ENCODE peak calls at places on chromosomes 2 and 18, in eight cellular contexts. Q is left lung, F is dorsolateral prefrontal cortex, K is RWPE2, V is tibial nerve, W is upper lobe of right lung, M is Caco-2, P is cardiac fibroblast. S is an unnamed sample.

GRCh38 chr18:51857989-51858388 is 482.0 kb upstream of the DCC start:
- DNase-seq in Q (no peak), F (peak; percentile 36), K (no peak), V (no peak), W (no peak), M (no peak), P (no peak), S (no peak)

GRCh38 chr2:129806985-129807384 is 172.5 kb upstream of the RAB6C start:
- DNase-seq in Q (peak; percentile 61), F (no peak), K (no peak), V (no peak), W (no peak), M (no peak), P (no peak), S (no peak)

GRCh38 chr2:235883675-235884074 is 284.5 kb downstream of the GBX2 start:
- DNase-seq in Q (no peak), F (no peak), K (no peak), V (no peak), W (no peak), M (no peak), P (no peak), S (no peak)

GRCh38 chr2:200350796-200351195 is 44.3 kb downstream of the SPATS2L start:
- DNase-seq in Q (no peak), F (no peak), K (no peak), V (no peak), W (no peak), M (no peak), P (peak; percentile 81), S (no peak)

GRCh38 chr2:219362524-219363164 is 25.1 kb downstream of the DNPEP start:
- DNase-seq in Q (no peak), F (peak; percentile 69), K (no peak), V (no peak), W (no peak), M (no peak), P (peak; percentile 95), S (no peak)

GRCh38 chr2:185689906-185690539 is 48.6 kb upstream of the FSIP2 start:
- DNase-seq in Q (no peak), F (no peak), K (no peak), V (no peak), W (no peak), M (no peak), P (no peak), S (no peak)

GRCh38 chr2:88074854-88075292 is 7.2 kb downstream of the SMYD1 start:
- DNase-seq in Q (no peak), F (no peak), K (no peak), V (no peak), W (no peak), M (no peak), P (peak; percentile 66), S (no peak)

GRCh38 chr2:27025861-27026851 is 6.6 kb upstream of the TMEM214 start:
- DNase-seq in Q (no peak), F (no peak), K (no peak), V (no peak), W (no peak), M (peak; percentile 3), P (no peak), S (no peak)

GRCh38 chr2:197894751-197895274 is 90.4 kb downstream of the PLCL1 start:
- DNase-seq in Q (no peak), F (no peak), K (no peak), V (no peak), W (no peak), M (no peak), P (no peak), S (no peak)

GRCh38 chr2:10820562-10820961 is 8.0 kb upstream of the PDIA6 start:
- DNase-seq in Q (no peak), F (no peak), K (no peak), V (no peak), W (no peak), M (no peak), P (no peak), S (no peak)

GRCh38 chr2:120227111-120227991 is 4.2 kb upstream of the TMEM185B start:
- DNase-seq in Q (no peak), F (no peak), K (no peak), V (no peak), W (peak; percentile 45), M (peak; percentile 23), P (no peak), S (no peak)

GRCh38 chr2:65128297-65129190 is 1.4 kb downstream of the RAB1A start:
- DNase-seq in Q (no peak), F (no peak), K (no peak), V (no peak), W (no peak), M (no peak), P (peak; percentile 62), S (no peak)

GRCh38 chr2:127174977-127175376 is 45.1 kb downstream of the CYP27C1 start:
- DNase-seq in Q (no peak), F (no peak), K (no peak), V (peak; percentile 43), W (no peak), M (no peak), P (peak; percentile 37), S (no peak)

GRCh38 chr2:170377469-170378207 is 199.7 kb downstream of the MYO3B start:
- DNase-seq in Q (no peak), F (no peak), K (no peak), V (no peak), W (no peak), M (no peak), P (peak; percentile 7), S (no peak)

DNA sequence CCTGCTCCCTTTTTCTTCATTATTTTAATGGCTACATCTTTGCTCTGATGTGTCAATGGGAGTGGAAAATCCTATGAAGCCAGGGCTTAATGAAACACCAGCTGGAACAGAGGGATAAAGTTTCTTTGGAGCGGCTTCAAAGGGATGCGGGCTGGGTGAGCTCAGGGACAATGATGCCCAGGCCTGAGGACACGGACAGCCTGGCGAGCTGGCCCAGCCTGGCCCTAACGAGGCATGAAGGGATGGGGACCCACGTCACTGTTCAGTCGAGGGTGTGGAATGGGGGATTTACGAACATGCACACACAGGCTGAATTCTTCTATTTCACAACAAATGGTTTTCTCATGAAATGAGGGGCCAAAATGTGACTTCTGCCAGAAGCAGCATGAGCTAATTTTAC is 893.5 kb upstream of the CELF4 start:
- DNase-seq in Q (peak; percentile 25), F (no peak), K (no peak), V (no peak), W (no peak), M (no peak), P (no peak), S (no peak)
- H3K4me3 ChIP-seq in Q (no peak overlapping the region), F (no peak overlapping the region), K (no peak overlapping the region), V (no peak overlapping the region), W (no peak overlapping the region), M (no peak overlapping the region), P (no peak overlapping the region), S (no peak overlapping the region)

GRCh38 chr2:70104231-70105111 is 17.2 kb downstream of the PCBP1 start:
- DNase-seq in Q (no peak), F (no peak), K (no peak), V (no peak), W (no peak), M (peak; percentile 66), P (peak; percentile 70), S (no peak)
- H3K4me3 ChIP-seq in Q (no peak overlapping the region), F (no peak overlapping the region), K (no peak overlapping the region), V (peak overlapping the region; percentile 10), W (peak overlapping the region; percentile 2), M (no peak overlapping the region), P (no peak overlapping the region), S (no peak overlapping the region)

GRCh38 chr2:108377815-108378630 is at the start of gene SULT1C4:
- DNase-seq in Q (peak; percentile 76), F (peak; percentile 40), K (no peak), V (no peak), W (no peak), M (peak; percentile 42), P (no peak), S (no peak)
- H3K4me3 ChIP-seq in Q (peak within 1 kb of the TSS; percentile 34), F (peak within 1 kb of the TSS; percentile 34), K (no peak within 1 kb of the TSS), V (peak within 1 kb of the TSS; percentile 25), W (peak within 1 kb of the TSS; percentile 46), M (peak within 1 kb of the TSS; percentile 25), P (no peak within 1 kb of the TSS), S (no peak within 1 kb of the TSS)

DNA sequence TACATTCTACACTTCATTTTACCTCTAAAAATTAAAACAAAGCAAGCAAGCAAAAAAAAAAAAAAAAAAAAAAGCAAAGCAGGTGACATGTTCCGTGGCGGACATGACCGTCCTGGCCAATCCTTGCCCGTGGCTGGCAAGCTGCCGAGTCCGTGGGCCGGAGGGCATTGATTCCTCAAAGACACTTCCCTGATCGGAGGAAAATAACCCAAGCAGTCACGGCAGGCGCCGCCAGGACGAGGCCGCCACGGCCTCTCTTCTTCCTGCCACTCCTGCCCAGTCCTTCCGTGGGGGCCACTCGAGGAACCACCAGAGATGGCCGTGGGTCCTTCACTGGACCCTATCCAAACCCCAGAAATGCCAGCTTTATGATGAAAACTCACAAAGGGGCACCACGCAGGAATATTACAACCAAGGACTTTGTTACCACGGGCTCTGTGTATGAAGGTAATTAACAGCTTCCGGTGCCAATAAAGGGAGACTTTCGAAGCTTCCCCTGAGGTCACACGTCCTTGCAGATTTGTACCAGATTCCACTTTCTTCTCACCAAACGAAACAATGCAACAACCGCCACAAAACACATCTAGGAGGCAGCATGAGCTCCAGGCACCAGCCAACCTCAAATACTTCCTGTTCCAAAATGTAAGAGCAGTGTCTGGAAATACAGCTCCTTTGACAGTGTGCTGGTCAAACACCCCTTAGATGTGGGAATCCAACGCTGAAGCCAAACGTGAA is 170.3 kb downstream of the HDAC4 start:
- DNase-seq in Q (peak; percentile 88), F (no peak), K (no peak), V (no peak), W (peak; percentile 90), M (no peak), P (no peak), S (no peak)
- H3K4me3 ChIP-seq in Q (no peak overlapping the region), F (no peak overlapping the region), K (no peak overlapping the region), V (no peak overlapping the region), W (no peak overlapping the region), M (no peak overlapping the region), P (no peak overlapping the region), S (no peak overlapping the region)

GRCh38 chr18:58578835-58579560 is 49.9 kb downstream of the ALPK2 start:
- DNase-seq in Q (no peak), F (no peak), K (no peak), V (no peak), W (no peak), M (no peak), P (peak; percentile 87), S (no peak)

GRCh38 chr18:58578321-58578720 is 50.6 kb downstream of the ALPK2 start:
- DNase-seq in Q (no peak), F (no peak), K (no peak), V (no peak), W (no peak), M (no peak), P (peak; percentile 42), S (no peak)

GRCh38 chr18:58579561-58580047 is 49.3 kb downstream of the ALPK2 start:
- DNase-seq in Q (no peak), F (no peak), K (no peak), V (no peak), W (no peak), M (no peak), P (peak; percentile 85), S (no peak)

GRCh38 chr18:58580078-58580477 is 48.8 kb downstream of the ALPK2 start:
- DNase-seq in Q (no peak), F (no peak), K (no peak), V (no peak), W (no peak), M (no peak), P (peak; percentile 43), S (no peak)

GRCh38 chr18:58576641-58577251 is 52.1 kb downstream of the ALPK2 start:
- DNase-seq in Q (no peak), F (no peak), K (no peak), V (no peak), W (no peak), M (no peak), P (no peak), S (no peak)
- H3K4me3 ChIP-seq in Q (no peak overlapping the region), F (no peak overlapping the region), K (no peak overlapping the region), V (no peak overlapping the region), W (no peak overlapping the region), M (no peak overlapping the region), P (no peak overlapping the region), S (no peak overlapping the region)